ENCODE peak calls at places on chromosomes 1 and 21, in five cellular contexts. H is upper lobe of right lung, I is ovary, F is BJ, T is cardiac fibroblast. J is an unnamed sample.

GRCh38 chr1:217136895-217137205 is 413.6 kb upstream of the ESRRG start:
- DNase-seq in H (no peak), I (no peak), F (no peak), T (no peak), J (no peak)

GRCh38 chr1:46520063-46520911 is 30.7 kb downstream of the DMBX1 start:
- DNase-seq in H (peak), I (no peak), F (peak), T (peak), J (peak)

GRCh38 chr1:67436511-67437057 is 6.4 kb upstream of the SERBP1 start:
- DNase-seq in H (no peak), I (no peak), F (no peak), T (no peak), J (no peak)

GRCh38 chr1:196034080-196034706 is 574.0 kb downstream of the KCNT2 start:
- DNase-seq in H (no peak), I (no peak), F (no peak), T (no peak), J (peak)

GRCh38 chr1:161932668-161933067 is 91.0 kb downstream of the OLFML2B start:
- DNase-seq in H (no peak), I (no peak), F (no peak), T (no peak), J (no peak)

GRCh38 chr1:237042892-237043576 is 1.1 kb downstream of the RYR2 start:
- DNase-seq in H (peak), I (peak), F (no peak), T (peak), J (no peak)

GRCh38 chr21:32641715-32642698 is 29.8 kb upstream of the CFAP298 start:
- DNase-seq in H (no peak), I (no peak), F (no peak), T (no peak), J (no peak)

GRCh38 chr1:94702440-94702810 is 117.7 kb upstream of the SLC44A3 start:
- DNase-seq in H (no peak), I (peak), F (peak), T (peak), J (peak)

GRCh38 chr1:228452194-228453021 is 34.8 kb upstream of the RNF187 start:
- DNase-seq in H (no peak), I (no peak), F (no peak), T (no peak), J (peak)

GRCh38 chr1:93500275-93500674 is 52.4 kb downstream of the FNBP1L start:
- DNase-seq in H (no peak), I (no peak), F (no peak), T (no peak), J (no peak)

GRCh38 chr1:205324781-205325180 is 3.2 kb upstream of the NUAK2 start:
- DNase-seq in H (no peak), I (no peak), F (no peak), T (peak), J (peak)

GRCh38 chr1:51564124-51564523 is 45.1 kb upstream of the EPS15 start:
- DNase-seq in H (no peak), I (no peak), F (no peak), T (peak), J (no peak)

GRCh38 chr1:43716559-43717281 is 9.4 kb downstream of the ST3GAL3 start:
- DNase-seq in H (no peak), I (no peak), F (no peak), T (no peak), J (no peak)

GRCh38 chr1:209484429-209484828 is 99.1 kb upstream of the CAMK1G start:
- DNase-seq in H (no peak), I (no peak), F (no peak), T (no peak), J (no peak)

GRCh38 chr1:59006309-59006698 is 222.5 kb upstream of the JUN start:
- DNase-seq in H (no peak), I (no peak), F (no peak), T (no peak), J (no peak)

GRCh38 chr21:45295576-45296365 is 8.1 kb upstream of the POFUT2 start:
- DNase-seq in H (no peak), I (peak), F (peak), T (peak), J (peak)

GRCh38 chr1:21318714-21319159 is 28.5 kb upstream of the ECE1 start:
- DNase-seq in H (peak), I (peak), F (no peak), T (peak), J (peak)

GRCh38 chr1:20708891-20709290 is 8.9 kb downstream of the KIF17 start:
- DNase-seq in H (no peak), I (no peak), F (no peak), T (no peak), J (no peak)

GRCh38 chr1:247551716-247552115 is 2.8 kb downstream of the GCSAML start:
- DNase-seq in H (no peak), I (no peak), F (peak), T (peak), J (peak)

GRCh38 chr21:28298251-28298672 is 694.4 kb downstream of the LTN1 start:
- DNase-seq in H (no peak), I (no peak), F (no peak), T (peak), J (peak)

GRCh38 chr1:201736707-201737320 is 92.1 kb upstream of the IPO9 start:
- DNase-seq in H (no peak), I (no peak), F (no peak), T (no peak), J (no peak)

GRCh38 chr21:43287974-43288755 is 119.4 kb downstream of the CRYAA start:
- DNase-seq in H (peak), I (no peak), F (no peak), T (no peak), J (no peak)

GRCh38 chr1:2990376-2991115 is 30.7 kb upstream of the ACTRT2 start:
- DNase-seq in H (no peak), I (no peak), F (no peak), T (no peak), J (no peak)

GRCh38 chr1:72003092-72003491 is 279.2 kb downstream of the NEGR1 start:
- DNase-seq in H (no peak), I (no peak), F (no peak), T (no peak), J (no peak)

GRCh38 chr1:205447457-205448415 is 8.1 kb downstream of the BLACAT1 start:
- DNase-seq in H (no peak), I (peak), F (no peak), T (peak), J (no peak)

GRCh38 chr1:204927673-204928641 is 57.3 kb downstream of the NFASC start:
- DNase-seq in H (no peak), I (no peak), F (no peak), T (no peak), J (no peak)

GRCh38 chr1:112056354-112056753 is 66.9 kb upstream of the KCND3 start:
- DNase-seq in H (no peak), I (no peak), F (no peak), T (no peak), J (no peak)

GRCh38 chr1:81432089-81432488 is 368.6 kb upstream of the ADGRL2 start:
- DNase-seq in H (no peak), I (no peak), F (no peak), T (no peak), J (no peak)

GRCh38 chr1:186079084-186079684 is 295.9 kb downstream of the TPR start:
- DNase-seq in H (no peak), I (no peak), F (no peak), T (no peak), J (no peak)

GRCh38 chr1:29453502-29454240 is 217.3 kb downstream of the PTPRU start:
- DNase-seq in H (no peak), I (peak), F (peak), T (peak), J (peak)

GRCh38 chr21:33760641-33761103 is 118.4 kb downstream of the ITSN1 start:
- DNase-seq in H (no peak), I (no peak), F (peak), T (peak), J (peak)

GRCh38 chr1:54507033-54507432 is 41.0 kb upstream of the ACOT11 start:
- DNase-seq in H (no peak), I (no peak), F (no peak), T (no peak), J (no peak)

GRCh38 chr1:203797948-203798347 is 2.5 kb downstream of the ZBED6 start:
- DNase-seq in H (no peak), I (no peak), F (no peak), T (no peak), J (no peak)

GRCh38 chr1:64540265-64540791 is 70.4 kb downstream of the CACHD1 start:
- DNase-seq in H (no peak), I (no peak), F (no peak), T (peak), J (peak)

DNA sequence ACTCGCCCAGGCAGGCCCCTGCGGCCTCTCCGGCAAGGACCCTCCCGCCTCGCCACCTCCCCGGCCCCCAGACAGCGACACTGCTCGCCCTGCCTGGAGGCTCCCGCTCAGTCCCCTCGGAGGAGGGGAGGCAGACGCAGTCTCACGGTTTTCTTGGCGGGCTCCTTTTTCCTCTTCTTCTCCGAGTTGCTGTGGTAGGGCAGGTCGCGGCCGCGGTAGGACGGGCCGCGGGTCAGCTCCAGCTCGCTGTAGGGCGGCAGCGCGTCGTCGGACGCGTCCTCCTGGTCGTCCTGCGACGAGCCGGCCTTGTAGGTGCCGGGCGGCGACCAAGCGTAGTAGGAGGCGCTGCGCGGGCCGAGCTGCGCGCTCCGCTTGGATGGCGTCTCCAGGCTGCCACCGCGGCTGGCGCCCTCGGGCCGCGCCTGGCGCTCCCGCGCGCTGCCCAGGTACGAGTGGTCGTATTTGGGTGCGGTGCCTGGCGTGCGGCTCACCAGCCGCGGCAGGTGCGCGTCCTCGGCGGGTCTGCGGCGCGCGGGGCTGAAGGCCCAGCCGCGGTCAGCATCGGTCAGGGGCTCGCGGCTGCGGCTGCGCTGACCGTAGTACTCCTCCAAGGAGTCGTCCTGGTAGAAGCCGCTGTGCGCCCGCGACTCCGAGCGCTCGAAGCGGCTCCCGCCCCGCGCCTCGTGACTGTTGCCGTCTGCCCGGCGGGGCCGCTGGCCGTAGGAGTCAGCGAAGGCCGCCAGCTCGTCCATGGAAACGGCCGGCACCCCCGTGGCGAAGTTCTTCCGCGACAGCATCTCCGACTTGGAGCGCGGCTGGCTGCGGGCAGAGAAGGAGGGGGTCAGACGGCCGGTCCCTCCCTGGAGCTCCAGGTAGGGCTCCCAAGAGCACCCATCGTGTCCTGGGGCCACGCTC is 44.8 kb upstream of the TADA1 start:
- DNase-seq in H (peak), I (no peak), F (no peak), T (no peak), J (peak)
- TF ChIP-seq CTCF in H (no peak), I (no peak), F (no peak), T (no peak), J (no peak)

DNA sequence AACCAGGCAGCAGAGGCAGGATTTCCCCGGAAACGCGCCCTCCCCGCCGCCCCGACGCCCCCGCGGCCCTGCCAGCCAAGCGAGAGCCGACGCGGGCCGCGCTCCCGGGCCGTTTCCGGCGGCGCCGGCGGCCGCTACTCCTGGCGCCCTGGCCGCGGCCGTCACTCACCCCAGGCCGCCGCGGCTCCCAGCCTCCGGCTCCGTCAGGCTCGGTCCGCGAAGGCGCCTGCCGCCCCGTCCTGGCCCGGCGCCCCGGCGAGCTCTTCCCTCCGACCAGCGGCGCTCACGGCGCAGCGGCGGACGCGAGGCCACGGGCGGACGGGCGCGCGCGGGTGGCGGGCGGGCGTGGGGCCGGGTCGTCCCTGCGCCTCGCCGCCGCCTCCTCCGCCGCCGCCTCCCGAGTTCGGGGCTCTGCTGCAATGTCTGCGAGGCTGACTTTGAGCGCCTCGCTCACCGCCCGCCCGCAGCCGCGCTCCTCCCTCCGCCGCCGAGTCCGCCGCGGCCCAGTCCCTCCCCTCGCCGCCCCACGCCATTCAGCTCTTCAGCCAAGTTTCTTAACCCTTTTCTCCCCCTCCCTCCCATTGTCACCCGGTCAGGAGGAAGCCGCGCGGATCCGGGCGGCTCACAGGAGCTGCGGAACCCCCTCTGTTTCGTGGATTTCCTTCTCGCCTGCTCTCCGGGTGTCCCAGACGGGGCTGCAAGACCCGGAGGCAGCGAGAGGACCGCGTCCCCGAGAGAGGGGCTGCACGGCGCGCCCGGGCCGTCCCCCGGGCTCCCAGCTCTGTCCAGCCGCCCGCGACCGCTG is at the start of gene NRIP1:
- DNase-seq in H (peak), I (peak), F (peak), T (peak), J (peak)
- H3K4me3 ChIP-seq in H (peak), I (peak), F (peak), T (peak), J (peak)

DNA sequence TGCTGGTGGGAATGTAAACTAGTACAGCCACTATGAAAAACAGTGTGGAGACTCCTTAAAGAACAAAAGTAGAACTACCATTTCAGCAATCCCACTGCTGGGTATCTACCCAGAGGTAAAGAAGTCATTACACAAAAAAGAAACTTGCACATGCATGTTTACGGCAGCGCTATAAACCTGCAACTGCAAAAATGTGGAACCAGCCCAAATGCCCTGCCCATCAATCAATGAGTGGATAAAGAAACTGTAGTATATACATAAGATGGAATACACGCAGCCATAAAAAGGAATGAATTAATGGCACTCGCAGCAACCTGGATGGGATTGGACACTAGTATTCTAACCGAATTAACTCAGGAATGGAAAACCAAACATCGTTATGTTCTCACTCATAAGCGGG is 51.0 kb downstream of the ZSWIM5 start:
- DNase-seq in H (no peak), I (no peak), F (no peak), T (no peak), J (no peak)
- TF ChIP-seq CTCF in H (no peak), I (no peak), F (no peak), T (no peak), J (no peak)

GRCh38 chr1:4792565-4792964 is 138.2 kb downstream of the AJAP1 start:
- DNase-seq in H (no peak), I (no peak), F (no peak), T (no peak), J (no peak)

GRCh38 chr1:4797429-4797828 is 143.0 kb downstream of the AJAP1 start:
- DNase-seq in H (no peak), I (no peak), F (no peak), T (no peak), J (no peak)

GRCh38 chr1:4796999-4797375 is 142.6 kb downstream of the AJAP1 start:
- DNase-seq in H (peak), I (peak), F (no peak), T (no peak), J (no peak)

GRCh38 chr1:4796161-4796998 is 142.0 kb downstream of the AJAP1 start:
- DNase-seq in H (peak), I (no peak), F (no peak), T (no peak), J (no peak)

DNA sequence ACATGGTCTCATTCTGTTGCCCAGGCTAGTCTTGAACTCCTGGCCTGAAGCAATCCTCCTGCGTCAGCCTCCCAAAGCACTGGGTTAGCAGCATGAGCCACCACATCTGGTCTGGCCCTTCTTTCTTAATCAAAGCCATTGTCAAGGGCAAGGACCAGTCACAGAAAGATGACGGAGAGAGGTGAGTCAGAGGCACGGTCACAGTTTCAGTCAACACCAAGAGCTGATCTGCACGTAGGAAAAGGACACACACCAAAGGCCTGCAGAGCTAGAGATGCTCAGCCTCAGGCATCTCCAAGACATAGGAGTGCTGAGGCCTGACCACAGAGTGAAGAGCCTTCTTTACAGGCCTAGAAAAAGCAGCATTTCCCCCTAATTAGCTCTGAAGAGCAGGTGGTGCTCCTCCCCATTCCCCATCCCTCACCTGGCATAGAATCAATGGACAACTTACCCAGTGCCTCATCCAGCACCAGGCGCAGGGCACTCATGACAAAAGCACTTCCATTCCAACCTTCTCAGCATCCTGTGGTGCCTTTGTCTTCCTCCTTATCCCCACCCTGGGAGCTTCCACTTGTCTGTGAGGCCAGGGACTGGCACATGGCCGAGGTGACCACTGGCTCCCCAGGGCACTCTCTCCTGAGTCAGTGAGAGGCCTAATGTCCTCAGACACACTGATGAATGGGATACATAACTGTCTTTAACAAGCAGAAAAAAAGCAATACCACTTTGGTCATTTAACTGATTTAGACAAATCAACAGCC is 139.8 kb downstream of the AJAP1 start:
- DNase-seq in H (peak), I (no peak), F (no peak), T (no peak), J (no peak)
- H3K4me3 ChIP-seq in H (no peak), I (no peak), F (no peak), T (no peak), J (no peak)

GRCh38 chr1:226572325-226572726 is 23.8 kb downstream of the STUM start:
- DNase-seq in H (peak), I (no peak), F (no peak), T (no peak), J (no peak)

GRCh38 chr1:226568975-226569741 is 20.6 kb downstream of the STUM start:
- DNase-seq in H (peak), I (no peak), F (no peak), T (no peak), J (no peak)

GRCh38 chr1:226571901-226572300 is 23.3 kb downstream of the STUM start:
- DNase-seq in H (peak), I (no peak), F (no peak), T (no peak), J (no peak)

GRCh38 chr1:226568077-226568831 is 19.7 kb downstream of the STUM start:
- DNase-seq in H (peak), I (peak), F (peak), T (peak), J (no peak)

DNA sequence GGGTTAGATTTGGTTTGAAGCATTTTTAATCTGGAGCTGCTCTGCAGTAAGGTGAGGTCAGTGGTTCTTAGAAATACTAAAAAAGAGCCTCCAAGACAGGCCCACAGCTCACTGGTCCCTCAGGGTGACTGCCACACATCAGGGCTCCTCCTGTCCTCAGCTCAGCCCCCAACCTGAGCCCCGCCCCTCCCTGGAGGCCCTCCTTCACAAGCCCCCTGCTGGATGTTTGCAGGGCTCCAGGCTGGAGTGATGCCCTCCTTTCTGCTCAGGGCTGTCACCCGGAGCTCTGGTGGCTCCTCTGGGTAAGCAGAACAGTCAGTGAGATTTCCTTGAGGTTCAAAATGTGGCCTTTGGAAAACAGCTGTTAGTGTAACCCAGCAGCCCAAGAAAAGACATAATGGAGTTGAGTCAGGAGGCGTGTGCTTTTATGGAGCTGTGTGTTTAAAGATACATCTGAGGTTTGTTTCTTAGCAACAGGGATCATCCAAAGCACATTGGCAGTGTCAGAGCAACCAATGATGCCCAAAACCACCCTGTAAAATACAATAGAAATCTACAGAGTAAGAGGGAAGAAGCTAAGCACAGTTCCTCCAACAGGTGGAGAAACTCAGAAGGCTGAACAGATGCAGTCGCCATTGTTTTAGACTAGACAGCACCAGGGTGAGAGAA is 21.4 kb downstream of the STUM start:
- DNase-seq in H (peak), I (no peak), F (no peak), T (no peak), J (no peak)
- TF ChIP-seq CTCF in H (no peak), I (no peak), F (no peak), T (no peak), J (peak)

J was measured in astrocyte of the spinal cord.